ENCODE peak calls at places on chromosomes 3 and 15, in six cellular contexts. C, P, U, T, B and D are unnamed samples.

GRCh38 chr3:25945836-25946235 is 155.9 kb downstream of the OXSM start:
- DNase-seq in C (no peak), B (no peak), P (no peak), T (no peak), U (no peak), D (no peak)

GRCh38 chr3:126618021-126618420 is 36.9 kb downstream of the TXNRD3 start:
- DNase-seq in C (no peak), P (no peak), B (no peak), T (no peak), U (no peak), D (no peak)

GRCh38 chr15:57118013-57118799 is 199.8 kb downstream of the TCF12 start:
- DNase-seq in U (no peak), B (no peak), C (peak), P (no peak), T (no peak), D (peak)

GRCh38 chr3:195537995-195538394 is 5.1 kb downstream of the PPP1R2 start:
- DNase-seq in B (no peak), T (no peak), P (no peak), C (no peak), U (no peak), D (no peak)

GRCh38 chr15:49064281-49064653 is 18.0 kb upstream of the SECISBP2L start:
- DNase-seq in C (no peak), B (no peak), P (no peak), T (no peak), U (no peak), D (no peak)

GRCh38 chr3:150261418-150261817 is 146.7 kb upstream of the TSC22D2 start:
- DNase-seq in T (no peak), U (no peak), C (no peak), B (no peak), P (no peak), D (no peak)

GRCh38 chr3:50445919-50446318 is 57.5 kb downstream of the CACNA2D2 start:
- DNase-seq in B (peak), P (no peak), U (no peak), T (no peak), C (no peak), D (peak)

GRCh38 chr3:58175429-58176184 is 35.2 kb downstream of the DNASE1L3 start:
- DNase-seq in P (no peak), T (peak), B (no peak), C (no peak), U (no peak), D (no peak)

GRCh38 chr15:89472785-89473256 is 23.6 kb downstream of the RHCG start:
- DNase-seq in P (no peak), U (no peak), T (peak), B (peak), C (no peak), D (peak)

GRCh38 chr15:41779662-41780157 is 5.4 kb downstream of the MAPKBP1 start:
- DNase-seq in P (no peak), T (no peak), B (no peak), U (no peak), C (no peak), D (no peak)

GRCh38 chr3:73546961-73547360 is 77.8 kb downstream of the PDZRN3 start:
- DNase-seq in C (no peak), P (peak), U (no peak), B (no peak), T (no peak), D (no peak)

GRCh38 chr15:91118796-91119590 is 18.9 kb downstream of the SV2B start:
- DNase-seq in C (no peak), B (no peak), U (no peak), P (no peak), T (no peak), D (no peak)

GRCh38 chr3:59433546-59433945 is 383.7 kb upstream of the CFAP20DC start:
- DNase-seq in B (no peak), T (no peak), U (no peak), P (no peak), C (no peak), D (no peak)

GRCh38 chr15:38814891-38815290 is 250.3 kb upstream of the RASGRP1 start:
- DNase-seq in P (no peak), C (no peak), U (no peak), B (no peak), T (no peak), D (no peak)

GRCh38 chr3:99418709-99419108 is 219.7 kb upstream of the COL8A1 start:
- DNase-seq in T (no peak), P (no peak), B (no peak), U (no peak), C (no peak), D (no peak)

GRCh38 chr3:195112361-195112791 is 158.6 kb downstream of the XXYLT1 start:
- DNase-seq in C (no peak), P (no peak), T (no peak), U (no peak), B (no peak), D (no peak)

GRCh38 chr3:140699516-140700231 is 21.8 kb downstream of the TRIM42 start:
- DNase-seq in C (no peak), U (no peak), P (no peak), T (no peak), B (no peak), D (no peak)

GRCh38 chr15:41648770-41649169 is 11.4 kb upstream of the MGA start:
- DNase-seq in C (no peak), P (no peak), B (no peak), U (no peak), T (no peak), D (no peak)

GRCh38 chr3:177281292-177281942 is 84.1 kb upstream of the TBL1XR1 start:
- DNase-seq in P (no peak), C (no peak), T (no peak), U (no peak), B (peak), D (no peak)

GRCh38 chr3:115834068-115834467 is 210.8 kb downstream of the GAP43 start:
- DNase-seq in C (no peak), P (no peak), U (no peak), B (no peak), T (no peak), D (no peak)

GRCh38 chr15:89625716-89626115 is 29.6 kb downstream of the KIF7 start:
- DNase-seq in U (no peak), B (no peak), P (no peak), T (no peak), C (no peak), D (no peak)

GRCh38 chr15:52493968-52494367 is 34.7 kb downstream of the MYO5A start:
- DNase-seq in C (no peak), U (no peak), B (no peak), P (no peak), T (no peak), D (no peak)

GRCh38 chr15:59571606-59572005 is 40.0 kb upstream of the GCNT3 start:
- DNase-seq in C (no peak), U (no peak), T (no peak), P (no peak), B (no peak), D (no peak)

GRCh38 chr3:172107403-172107802 is 68.0 kb downstream of the FNDC3B start:
- DNase-seq in B (no peak), U (peak), C (no peak), P (no peak), T (no peak), D (no peak)

GRCh38 chr15:68638953-68639500 is 60.2 kb downstream of the CORO2B start:
- DNase-seq in U (no peak), T (no peak), P (no peak), C (no peak), B (no peak), D (no peak)